ENCODE peak calls at places on chromosomes 16 and 17, in eight cellular contexts. D is AG04450, Y is fibroblast of villous mesenchyme, G is cardiac muscle cell, X is stomach, B is AG09309, V is bronchial epithelial cell, O is choroid plexus epithelial cell. C is an unnamed sample.

GRCh38 chr17:59830007-59830630 is 62.6 kb downstream of the TUBD1 start:
- DNase-seq in D (no peak), Y (peak), G (peak), X (no peak), B (no peak), V (peak), O (peak), C (no peak)

GRCh38 chr16:87791295-87792204 is 25.8 kb upstream of the KLHDC4 start:
- DNase-seq in D (no peak), Y (no peak), G (no peak), X (no peak), B (no peak), V (peak), O (no peak), C (no peak)

GRCh38 chr16:70700101-70701020 is 14.5 kb upstream of the MTSS2 start:
- DNase-seq in D (no peak), Y (no peak), G (no peak), X (no peak), B (no peak), V (peak), O (no peak), C (no peak)

GRCh38 chr16:12113581-12114375 is 137.2 kb downstream of the SNX29 start:
- DNase-seq in D (no peak), Y (no peak), G (no peak), X (no peak), B (no peak), V (no peak), O (no peak), C (no peak)

GRCh38 chr17:59561042-59561441 is 4.4 kb upstream of the DHX40 start:
- DNase-seq in D (no peak), Y (peak), G (peak), X (no peak), B (no peak), V (peak), O (peak), C (no peak)

GRCh38 chr16:30122621-30123160 is 329 bp downstream of the MAPK3 start:
- DNase-seq in D (no peak), Y (peak), G (no peak), X (no peak), B (no peak), V (no peak), O (peak), C (no peak)

GRCh38 chr17:6303664-6304063 is 131.3 kb downstream of the AIPL1 start:
- DNase-seq in D (no peak), Y (peak), G (peak), X (no peak), B (no peak), V (peak), O (peak), C (no peak)

GRCh38 chr17:79188048-79188447 is 113.4 kb downstream of the ENGASE start:
- DNase-seq in D (no peak), Y (no peak), G (peak), X (no peak), B (no peak), V (no peak), O (peak), C (no peak)

GRCh38 chr17:1362964-1363363 is 37.1 kb downstream of the YWHAE start:
- DNase-seq in D (no peak), Y (peak), G (peak), X (no peak), B (no peak), V (no peak), O (peak), C (no peak)

GRCh38 chr17:78781339-78782304 is at the start of gene CYTH1:
- DNase-seq in D (no peak), Y (peak), G (peak), X (peak), B (no peak), V (no peak), O (peak), C (peak)

DNA sequence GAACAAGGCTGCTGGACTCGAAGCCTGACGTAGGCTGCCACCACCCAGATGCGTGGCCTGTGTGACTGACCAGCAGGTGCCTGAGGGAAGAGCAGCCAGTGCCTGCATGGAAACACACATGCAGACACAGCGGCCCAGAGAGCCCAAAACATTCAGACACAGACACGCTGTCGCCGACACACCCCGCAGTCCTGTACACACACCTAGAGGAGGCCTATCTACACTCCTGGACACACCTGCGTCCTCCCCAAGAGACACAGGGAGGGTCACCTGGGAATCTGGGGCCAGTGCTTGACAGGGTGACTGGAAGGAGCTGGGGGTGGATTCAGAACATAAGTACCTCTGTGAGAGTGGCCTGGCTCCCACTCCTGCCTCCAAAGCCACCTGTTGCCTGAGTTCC is 6.1 kb upstream of the TSPOAP1 start:
- DNase-seq in D (no peak), Y (no peak), G (no peak), X (no peak), B (no peak), V (no peak), O (no peak), C (no peak)
- H3K4me3 ChIP-seq in D (no peak), Y (no peak), G (no peak), X (no peak), B (no peak), V (no peak), O (no peak), C (no peak)

DNA sequence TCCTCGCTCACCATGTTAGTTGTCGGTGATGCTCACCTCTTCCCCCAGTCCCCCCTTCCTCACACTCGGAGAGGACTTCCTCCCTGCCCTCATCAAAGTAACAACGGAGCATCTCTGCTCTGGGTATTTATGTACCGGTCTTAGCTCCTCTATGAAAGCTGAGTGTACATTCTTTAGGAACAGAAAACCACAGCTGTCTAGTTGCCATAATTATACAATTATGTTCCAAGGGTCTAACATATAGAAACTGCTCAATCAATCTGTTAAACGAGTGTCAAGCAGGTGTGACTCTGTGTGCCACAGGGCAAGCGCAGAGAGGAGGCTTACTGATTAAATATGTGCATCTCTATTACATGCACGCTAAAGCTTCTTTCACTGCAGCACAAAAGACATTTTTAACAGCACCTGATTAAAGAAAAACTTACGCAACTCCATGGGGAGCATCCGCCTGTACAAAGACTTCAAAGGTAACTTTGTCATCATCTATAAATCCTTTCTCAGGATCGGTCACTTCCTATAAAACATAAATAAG is 37.8 kb downstream of the LITAFD start:
- DNase-seq in D (no peak), Y (no peak), G (no peak), X (no peak), B (no peak), V (no peak), O (no peak), C (no peak)
- H3K4me3 ChIP-seq in D (no peak), Y (no peak), G (no peak), X (no peak), B (no peak), V (no peak), O (no peak), C (no peak)

DNA sequence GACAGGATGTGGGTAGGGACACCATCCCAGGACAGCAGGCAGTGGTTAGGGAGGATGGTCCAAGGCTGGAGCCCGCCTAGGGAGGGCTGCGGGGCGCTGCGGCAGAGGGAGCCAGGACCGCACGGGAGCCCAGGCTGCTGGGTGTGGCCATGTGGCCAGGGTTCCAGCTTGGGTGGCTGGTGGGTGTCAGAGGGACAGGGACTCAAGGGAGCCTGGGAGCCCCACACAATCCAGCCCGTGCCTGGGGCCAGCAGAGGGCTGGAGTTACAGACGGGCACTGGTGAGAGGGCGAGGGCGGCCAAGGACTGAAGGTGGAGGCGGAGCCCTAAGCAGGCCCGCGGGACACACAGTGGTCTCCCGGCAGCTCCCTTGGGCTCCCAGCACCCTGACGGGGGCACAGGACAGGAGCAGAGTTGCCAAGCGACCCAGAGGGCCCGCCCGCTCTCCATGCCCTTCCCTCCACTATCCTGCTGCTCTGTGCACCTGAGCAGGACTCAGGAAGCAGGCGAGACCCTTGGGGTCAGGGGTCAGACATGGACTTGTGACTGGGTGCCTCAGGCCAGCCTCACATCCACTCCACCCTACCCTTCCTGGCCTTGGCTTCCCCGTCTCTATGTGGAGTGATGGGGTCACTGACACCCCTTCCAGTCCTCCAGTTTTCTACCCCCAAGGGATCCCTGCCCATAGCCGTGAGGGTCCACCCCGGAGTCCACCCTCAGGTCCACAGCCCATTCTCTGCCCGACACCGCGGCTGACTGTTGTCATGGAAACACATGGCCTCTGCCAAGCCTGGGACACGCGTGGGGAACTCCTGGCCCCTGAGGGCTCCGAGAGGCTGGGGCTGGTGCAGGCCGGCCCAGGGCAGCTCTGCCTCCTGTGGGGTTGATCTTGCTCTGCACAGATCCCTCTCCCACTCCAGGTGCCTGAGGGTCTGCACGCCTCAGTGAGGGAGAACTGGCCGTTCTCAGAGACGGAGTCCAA is 6.9 kb downstream of the MRPL28 start:
- DNase-seq in D (no peak), Y (no peak), G (no peak), X (no peak), B (no peak), V (no peak), O (no peak), C (no peak)
- H3K4me3 ChIP-seq in D (no peak), Y (no peak), G (no peak), X (no peak), B (no peak), V (no peak), O (no peak), C (no peak)

GRCh38 chr16:10297341-10298006 is 88.4 kb upstream of the ATF7IP2 start:
- DNase-seq in D (no peak), Y (no peak), G (no peak), X (no peak), B (no peak), V (no peak), O (no peak), C (no peak)
- H3K4me3 ChIP-seq in D (no peak), Y (no peak), G (no peak), X (no peak), B (no peak), V (no peak), O (no peak), C (no peak)

GRCh38 chr16:67199808-67200198 is 872 bp downstream of the ELMO3 start:
- DNase-seq in D (no peak), Y (no peak), G (no peak), X (no peak), B (no peak), V (no peak), O (no peak), C (no peak)
- H3K4me3 ChIP-seq in D (no peak), Y (no peak), G (no peak), X (peak), B (no peak), V (peak), O (no peak), C (no peak)

GRCh38 chr17:44312396-44313104 is 4.1 kb downstream of the RUNDC3A start:
- DNase-seq in D (no peak), Y (no peak), G (no peak), X (no peak), B (no peak), V (no peak), O (no peak), C (no peak)
- H3K4me3 ChIP-seq in D (no peak), Y (no peak), G (no peak), X (no peak), B (no peak), V (no peak), O (no peak), C (no peak)

GRCh38 chr17:10622610-10623485 is 34.3 kb downstream of the MYH3 start:
- DNase-seq in D (no peak), Y (no peak), G (no peak), X (no peak), B (no peak), V (peak), O (no peak), C (no peak)
- H3K4me3 ChIP-seq in D (no peak), Y (no peak), G (no peak), X (no peak), B (no peak), V (peak), O (no peak), C (no peak)

GRCh38 chr17:44197980-44198720 is 1.5 kb downstream of the ATXN7L3 start:
- DNase-seq in D (no peak), Y (peak), G (peak), X (no peak), B (no peak), V (peak), O (peak), C (peak)
- H3K4me3 ChIP-seq in D (peak), Y (peak), G (peak), X (peak), B (peak), V (peak), O (peak), C (peak)

GRCh38 chr17:77141846-77142449 is 1.2 kb downstream of the SEC14L1 start:
- DNase-seq in D (no peak), Y (no peak), G (no peak), X (no peak), B (no peak), V (peak), O (no peak), C (no peak)

GRCh38 chr17:77140878-77141767 is at the start of gene SEC14L1:
- DNase-seq in D (no peak), Y (peak), G (peak), X (peak), B (no peak), V (no peak), O (peak), C (peak)

GRCh38 chr17:77144227-77144626 is 3.5 kb downstream of the SEC14L1 start:
- DNase-seq in D (no peak), Y (no peak), G (no peak), X (no peak), B (no peak), V (no peak), O (no peak), C (no peak)

GRCh38 chr17:77143306-77143705 is 2.5 kb downstream of the SEC14L1 start:
- DNase-seq in D (no peak), Y (no peak), G (no peak), X (no peak), B (no peak), V (no peak), O (no peak), C (no peak)

DNA sequence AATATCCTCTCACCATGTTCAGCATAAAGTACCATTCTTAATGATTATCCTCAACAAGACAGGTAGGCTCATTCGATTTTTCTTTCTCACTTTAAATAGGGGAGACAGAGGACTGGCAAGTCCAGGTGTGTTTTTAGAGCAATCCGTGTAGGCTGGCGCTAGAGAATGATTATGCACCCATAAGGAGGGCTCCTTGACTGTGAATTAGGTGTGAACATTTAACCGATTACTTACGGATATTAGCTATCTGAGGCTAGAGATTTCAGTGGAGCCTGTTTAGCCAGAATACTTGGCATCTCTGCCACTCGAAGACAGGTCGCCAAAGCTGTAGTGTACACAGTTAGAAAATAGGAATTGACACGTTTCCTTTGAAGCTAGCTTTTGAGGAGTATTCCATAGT is 1.9 kb downstream of the SEC14L1 start:
- DNase-seq in D (no peak), Y (no peak), G (no peak), X (no peak), B (no peak), V (no peak), O (no peak), C (no peak)
- H3K4me3 ChIP-seq in D (peak), Y (peak), G (no peak), X (peak), B (no peak), V (no peak), O (peak), C (peak)

GRCh38 chr17:45146616-45147101 is 1.6 kb upstream of the HEXIM1 start:
- DNase-seq in D (no peak), Y (peak), G (peak), X (peak), B (peak), V (peak), O (peak), C (peak)
- H3K4me3 ChIP-seq in D (peak), Y (peak), G (peak), X (peak), B (peak), V (peak), O (peak), C (peak)

C was measured in lung.